ENCODE peak calls at places on chromosomes 13 and 19, in eight cellular contexts. C is stimulated activated CD4-positive, alpha-beta T cell treated with anti-CD3 and anti-CD28 coated beads, Interleukin-1b, Interleukin-23, amount 100 ng/mL, for 24 hours; G is left lung; O is GM10248; B is AG04449; W is thoracic aorta; X is M059J; S is nephron progenitor cell. U is an unnamed sample.

GRCh38 chr13:53010374-53011105 is 18.1 kb upstream of the OLFM4 start:
- DNase-seq in C (no peak), G (no peak), O (no peak), B (no peak), W (no peak), X (peak; percentile 54), S (no peak), U (no peak)

GRCh38 chr13:85508683-85509329 is 290.4 kb downstream of the SLITRK6 start:
- DNase-seq in C (no peak), G (no peak), O (no peak), B (no peak), W (no peak), X (peak; percentile 10), S (no peak), U (no peak)

GRCh38 chr13:51122868-51123267 is 11.8 kb upstream of the C13orf42 start:
- DNase-seq in C (no peak), G (no peak), O (no peak), B (no peak), W (no peak), X (no peak), S (no peak), U (no peak)

GRCh38 chr19:1081301-1082164 is 13.6 kb downstream of the POLR2E start:
- DNase-seq in C (no peak), G (peak; percentile 94), O (no peak), B (no peak), W (no peak), X (no peak), S (no peak), U (no peak)

GRCh38 chr19:10295305-10295846 is 5.6 kb downstream of the ICAM5 start:
- DNase-seq in C (no peak), G (peak; percentile 94), O (peak; percentile 86), B (no peak), W (no peak), X (peak; percentile 39), S (peak; percentile 51), U (no peak)

GRCh38 chr19:15238639-15239155 is 6.4 kb upstream of the EPHX3 start:
- DNase-seq in C (no peak), G (no peak), O (no peak), B (no peak), W (no peak), X (no peak), S (no peak), U (no peak)

GRCh38 chr13:110113284-110113764 is 193.6 kb downstream of the COL4A1 start:
- DNase-seq in C (no peak), G (no peak), O (no peak), B (no peak), W (no peak), X (peak; percentile 81), S (no peak), U (no peak)

GRCh38 chr19:13875824-13876223 is 1.1 kb upstream of the NANOS3 start:
- DNase-seq in C (no peak), G (no peak), O (no peak), B (no peak), W (no peak), X (no peak), S (no peak), U (no peak)

GRCh38 chr19:39502640-39503417 is 4.1 kb downstream of the DLL3 start:
- DNase-seq in C (peak; percentile 36), G (peak; percentile 92), O (peak; percentile 87), B (no peak), W (no peak), X (no peak), S (peak; percentile 84), U (no peak)

GRCh38 chr13:113419531-113420183 is 33.6 kb downstream of the ADPRHL1 start:
- DNase-seq in C (no peak), G (no peak), O (no peak), B (no peak), W (no peak), X (no peak), S (no peak), U (no peak)

GRCh38 chr13:110211735-110212134 is 95.2 kb downstream of the COL4A1 start:
- DNase-seq in C (no peak), G (no peak), O (no peak), B (no peak), W (no peak), X (no peak), S (no peak), U (no peak)

GRCh38 chr13:67136157-67136556 is 94.0 kb downstream of the PCDH9 start:
- DNase-seq in C (no peak), G (no peak), O (no peak), B (no peak), W (no peak), X (no peak), S (no peak), U (no peak)